ENCODE peak calls at places on chromosomes 3 and 15, in nine cellular contexts. Y is osteocyte, U is natural killer cell, B is adrenal gland, V is left ventricle myocardium inferior, F is mesothelial cell of epicardium, A is endothelial cell, P is lower lobe of right lung, Q is mammary epithelial cell. T is an unnamed sample.

GRCh38 chr3:5298453-5298852 is 110.9 kb downstream of the EDEM1 start:
- DNase-seq in V (no peak), A (no peak), F (no peak), Y (no peak), Q (no peak), U (no peak), P (no peak), B (no peak), T (no peak)

GRCh38 chr15:29346998-29347397 is 77.4 kb upstream of the NSMCE3 start:
- DNase-seq in V (no peak), Q (no peak), U (no peak), Y (no peak), F (no peak), A (no peak), P (no peak), B (no peak), T (no peak)

GRCh38 chr3:141487419-141488345 is 855 bp downstream of the RASA2 start:
- DNase-seq in Q (peak; percentile 68), B (peak; percentile 72), A (peak; percentile 69), V (peak; percentile 62), Y (no peak), P (peak; percentile 91), U (peak; percentile 81), F (peak; percentile 76), T (peak; percentile 82)

GRCh38 chr15:79682285-79682684 is 214.5 kb downstream of the MTHFS start:
- DNase-seq in U (no peak), V (peak; percentile 45), A (no peak), Q (peak; percentile 11), B (peak; percentile 55), F (peak; percentile 73), Y (no peak), P (no peak), T (no peak)

GRCh38 chr3:148366743-148367410 is 330.8 kb upstream of the AGTR1 start:
- DNase-seq in B (no peak), V (no peak), Y (no peak), F (no peak), P (no peak), U (no peak), A (no peak), Q (no peak), T (no peak)

GRCh38 chr15:98518823-98519561 is 129.3 kb upstream of the IGF1R start:
- DNase-seq in P (no peak), U (peak; percentile 22), Y (no peak), V (no peak), A (peak; percentile 47), Q (peak; percentile 57), F (peak; percentile 66), B (peak; percentile 61), T (peak; percentile 66)

GRCh38 chr3:172512363-172512762 is 10.9 kb downstream of the TNFSF10 start:
- DNase-seq in A (peak; percentile 54), V (peak; percentile 60), B (peak; percentile 52), F (no peak), Y (no peak), U (no peak), Q (no peak), P (peak; percentile 84), T (no peak)

GRCh38 chr3:129831503-129831902 is 62.0 kb downstream of the TMCC1 start:
- DNase-seq in B (no peak), U (no peak), Y (no peak), A (no peak), V (no peak), P (no peak), Q (no peak), F (no peak), T (no peak)

GRCh38 chr3:99246010-99246654 is 344.6 kb upstream of the DCBLD2 start:
- DNase-seq in A (no peak), Q (peak; percentile 76), P (no peak), U (no peak), B (no peak), V (no peak), Y (no peak), F (no peak), T (no peak)

GRCh38 chr3:39559543-39559942 is 92.1 kb downstream of the MOBP start:
- DNase-seq in F (no peak), B (no peak), Q (no peak), V (no peak), U (no peak), Y (no peak), A (no peak), P (no peak), T (no peak)

GRCh38 chr3:71360170-71360569 is 223.4 kb downstream of the FOXP1 start:
- DNase-seq in F (no peak), V (no peak), Y (no peak), Q (no peak), U (no peak), B (no peak), P (no peak), A (no peak), T (no peak)

GRCh38 chr15:91101356-91101920 is 1.4 kb downstream of the SV2B start:
- DNase-seq in U (no peak), F (no peak), B (no peak), A (no peak), Q (no peak), Y (no peak), P (no peak), V (no peak), T (no peak)

GRCh38 chr15:75455982-75456531 is 4.6 kb upstream of the SIN3A start:
- DNase-seq in U (no peak), A (peak; percentile 37), F (no peak), B (peak; percentile 61), V (no peak), Q (peak; percentile 71), Y (no peak), P (peak; percentile 76), T (peak; percentile 70)

GRCh38 chr3:124997303-124998246 is 58.2 kb downstream of the HEG1 start:
- DNase-seq in F (no peak), B (no peak), V (no peak), U (no peak), Q (no peak), P (no peak), A (no peak), Y (no peak), T (no peak)

GRCh38 chr3:124995460-124995994 is 60.3 kb downstream of the HEG1 start:
- DNase-seq in B (peak; percentile 60), Q (peak; percentile 27), A (peak; percentile 62), Y (no peak), F (peak; percentile 45), V (peak; percentile 38), U (peak; percentile 51), P (peak; percentile 54), T (no peak)

GRCh38 chr3:124986153-124987143 is 51.9 kb upstream of the MUC13 start:
- DNase-seq in F (no peak), Y (no peak), A (peak; percentile 48), B (peak; percentile 35), P (no peak), V (no peak), U (no peak), Q (peak; percentile 71), T (no peak)

GRCh38 chr3:124993462-124993861 is 58.9 kb upstream of the MUC13 start:
- DNase-seq in Q (no peak), A (no peak), V (peak; percentile 64), P (no peak), F (no peak), U (no peak), Y (no peak), B (peak; percentile 25), T (no peak)

DNA sequence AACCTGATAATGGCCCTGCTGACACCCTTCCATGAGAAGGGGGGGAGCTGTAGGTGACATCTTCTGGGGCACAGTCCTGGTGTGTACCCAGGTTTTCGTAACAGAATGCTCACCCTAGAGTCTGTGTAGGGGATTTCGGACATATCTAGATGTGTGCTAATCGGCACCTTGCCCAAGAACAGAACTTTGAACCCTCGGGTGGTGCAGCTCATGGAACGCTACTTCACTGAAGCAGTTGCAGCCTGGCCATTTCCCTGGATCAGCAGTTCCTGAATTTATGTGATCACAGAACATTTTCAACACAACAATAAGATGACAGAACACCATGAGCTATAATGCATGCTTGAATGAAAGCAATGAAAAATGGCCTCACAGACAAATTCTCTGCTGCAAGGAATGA is 57.5 kb upstream of the MUC13 start:
- DNase-seq in Q (no peak), F (no peak), U (no peak), A (no peak), Y (no peak), V (no peak), B (no peak), P (no peak), T (no peak)
- TF ChIP-seq CTCF in Q (no peak), F (no peak), U (no peak), A (no peak), Y (no peak), V (no peak), B (no peak), P (no peak), T (no peak)

DNA sequence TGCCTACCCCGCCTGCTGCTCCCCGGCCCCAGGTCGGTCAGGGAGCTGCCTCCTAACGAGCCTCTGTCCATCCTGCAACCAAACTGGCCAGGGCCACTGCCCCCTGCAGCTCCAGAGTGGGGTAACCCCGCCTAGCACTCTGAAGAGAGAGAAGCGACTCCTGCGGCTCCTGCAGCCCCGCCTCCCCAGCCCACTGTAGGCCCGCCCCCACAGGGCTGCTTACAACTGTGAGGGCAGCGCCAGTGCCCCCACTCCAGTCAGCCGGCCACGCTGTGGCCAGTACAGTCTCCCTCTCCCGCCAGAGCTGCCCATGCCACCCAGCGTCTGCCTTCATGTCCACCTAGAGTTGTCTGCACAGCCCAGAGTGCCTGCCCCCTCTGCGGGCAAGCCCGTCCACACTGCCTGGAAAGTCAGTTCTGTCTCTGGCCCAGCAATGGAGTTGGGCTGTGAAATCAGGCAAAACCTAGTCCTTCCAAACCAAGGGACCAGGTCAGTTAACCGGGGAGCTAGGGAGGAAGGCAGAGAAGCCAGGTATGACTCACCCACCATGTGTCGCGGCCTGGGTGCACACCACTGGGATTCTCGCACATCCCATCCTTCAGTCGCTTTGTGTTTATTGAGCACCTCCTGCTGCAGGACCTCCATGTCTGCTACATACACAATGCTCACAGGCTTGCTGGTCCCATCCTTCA is 2.4 kb downstream of the UCN2 start:
- DNase-seq in U (no peak), P (peak; percentile 81), B (peak; percentile 55), A (peak; percentile 64), Y (no peak), F (no peak), Q (no peak), V (peak; percentile 65), T (no peak)
- TF ChIP-seq CTCF in U (no peak), P (peak; percentile 24), B (peak; percentile 15), A (peak; percentile 17), Y (peak; percentile 42), F (no peak), Q (no peak), V (peak; percentile 35), T (peak; percentile 63)

DNA sequence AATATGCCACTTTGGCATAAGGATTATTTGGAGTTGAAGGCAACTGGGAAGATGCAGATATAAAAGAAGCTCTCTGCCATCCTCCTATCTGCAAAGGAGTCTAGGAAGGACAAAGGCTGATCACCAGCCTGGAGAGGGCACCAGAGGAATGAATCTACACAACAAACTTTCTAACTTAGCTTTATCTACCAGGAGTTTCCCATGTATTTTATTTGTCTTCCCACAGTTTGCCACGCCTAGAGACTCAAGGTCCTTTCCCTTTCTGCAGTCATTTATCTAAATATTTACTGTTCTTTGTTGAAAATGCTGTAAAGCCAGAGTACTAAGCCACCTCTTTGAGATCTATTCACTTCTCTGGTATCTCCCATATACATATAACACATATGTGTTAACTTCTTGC is 32.2 kb downstream of the GPR176 start:
- DNase-seq in Q (peak; percentile 65), V (no peak), F (no peak), U (no peak), A (no peak), Y (no peak), B (peak; percentile 57), P (no peak), T (no peak)
- TF ChIP-seq CTCF in Q (peak; percentile 20), V (peak; percentile 48), F (no peak), U (no peak), A (no peak), Y (peak; percentile 72), B (peak; percentile 54), P (peak; percentile 40), T (no peak)

GRCh38 chr15:68045289-68046265 is 8.5 kb upstream of the PIAS1 start:
- DNase-seq in Y (no peak), F (no peak), U (no peak), B (no peak), V (no peak), P (no peak), A (no peak), Q (no peak), T (no peak)
- TF ChIP-seq CTCF in Y (no peak), F (no peak), U (no peak), B (no peak), V (no peak), P (no peak), A (no peak), Q (no peak), T (no peak)

T was measured in type B pancreatic cell.